ENCODE peak calls at places on chromosomes 2 and 18, in four cellular contexts. One of them, this sample, is unnamed.

GRCh38 chr2:181430406-181431199 is 26.6 kb upstream of the ITGA4 start:
- DNase-seq in right cardiac atrium: no peak
- DNase-seq in psoas muscle: no peak
- DNase-seq in left ventricle myocardium inferior: no peak
- DNase-seq in this sample: no peak

GRCh38 chr2:145777297-145777696 is 1257.4 kb upstream of the ZEB2 start:
- DNase-seq in right cardiac atrium: no peak
- DNase-seq in psoas muscle: no peak
- DNase-seq in left ventricle myocardium inferior: no peak
- DNase-seq in this sample: no peak

GRCh38 chr2:29606105-29606871 is 315.1 kb downstream of the ALK start:
- DNase-seq in right cardiac atrium: no peak
- DNase-seq in psoas muscle: no peak
- DNase-seq in left ventricle myocardium inferior: no peak
- DNase-seq in this sample: no peak

GRCh38 chr18:35490894-35491688 is 6.7 kb downstream of the INO80C start:
- DNase-seq in right cardiac atrium: no peak
- DNase-seq in psoas muscle: no peak
- DNase-seq in left ventricle myocardium inferior: no peak
- DNase-seq in this sample: no peak

GRCh38 chr2:170512271-170512670 is 202.9 kb upstream of the SP5 start:
- DNase-seq in right cardiac atrium: no peak
- DNase-seq in psoas muscle: no peak
- DNase-seq in left ventricle myocardium inferior: no peak
- DNase-seq in this sample: no peak

GRCh38 chr18:42330296-42330695 is 375.3 kb downstream of the PIK3C3 start:
- DNase-seq in right cardiac atrium: no peak
- DNase-seq in psoas muscle: no peak
- DNase-seq in left ventricle myocardium inferior: no peak
- DNase-seq in this sample: no peak

GRCh38 chr18:7598167-7599062 is 31.3 kb downstream of the PTPRM start:
- DNase-seq in right cardiac atrium: no peak
- DNase-seq in psoas muscle: no peak
- DNase-seq in left ventricle myocardium inferior: no peak
- DNase-seq in this sample: no peak

GRCh38 chr2:222944552-222944951 is 83.7 kb downstream of the ACSL3 start:
- DNase-seq in right cardiac atrium: no peak
- DNase-seq in psoas muscle: no peak
- DNase-seq in left ventricle myocardium inferior: no peak
- DNase-seq in this sample: no peak

GRCh38 chr2:217785544-217786045 is 217.2 kb downstream of the TNS1 start:
- DNase-seq in right cardiac atrium: peak
- DNase-seq in psoas muscle: peak
- DNase-seq in left ventricle myocardium inferior: peak
- DNase-seq in this sample: peak

GRCh38 chr2:214671330-214671850 is 138.1 kb downstream of the BARD1 start:
- DNase-seq in right cardiac atrium: no peak
- DNase-seq in psoas muscle: no peak
- DNase-seq in left ventricle myocardium inferior: no peak
- DNase-seq in this sample: no peak

GRCh38 chr2:231348173-231348572 is 47.3 kb upstream of the B3GNT7 start:
- DNase-seq in right cardiac atrium: no peak
- DNase-seq in psoas muscle: no peak
- DNase-seq in left ventricle myocardium inferior: no peak
- DNase-seq in this sample: no peak

GRCh38 chr2:100893753-100894530 is 74.0 kb downstream of the NPAS2 start:
- DNase-seq in right cardiac atrium: no peak
- DNase-seq in psoas muscle: no peak
- DNase-seq in left ventricle myocardium inferior: no peak
- DNase-seq in this sample: no peak

GRCh38 chr18:46155652-46156051 is 51.5 kb downstream of the HAUS1 start:
- DNase-seq in right cardiac atrium: no peak
- DNase-seq in psoas muscle: no peak
- DNase-seq in left ventricle myocardium inferior: no peak
- DNase-seq in this sample: no peak

GRCh38 chr2:104658149-104658839 is 195.6 kb upstream of the POU3F3 start:
- DNase-seq in right cardiac atrium: peak
- DNase-seq in psoas muscle: peak
- DNase-seq in left ventricle myocardium inferior: peak
- DNase-seq in this sample: peak

GRCh38 chr2:16617282-16618266 is 48.1 kb downstream of the CYRIA start:
- DNase-seq in right cardiac atrium: peak
- DNase-seq in psoas muscle: no peak
- DNase-seq in left ventricle myocardium inferior: no peak
- DNase-seq in this sample: no peak

GRCh38 chr2:72300147-72300684 is 152.6 kb upstream of the CYP26B1 start:
- DNase-seq in right cardiac atrium: no peak
- DNase-seq in psoas muscle: no peak
- DNase-seq in left ventricle myocardium inferior: no peak
- DNase-seq in this sample: no peak

GRCh38 chr2:150686391-150686790 is 198.9 kb upstream of the RND3 start:
- DNase-seq in right cardiac atrium: no peak
- DNase-seq in psoas muscle: no peak
- DNase-seq in left ventricle myocardium inferior: no peak
- DNase-seq in this sample: no peak

GRCh38 chr2:112021781-112022231 is 33.3 kb upstream of the TMEM87B start:
- DNase-seq in right cardiac atrium: no peak
- DNase-seq in psoas muscle: no peak
- DNase-seq in left ventricle myocardium inferior: no peak
- DNase-seq in this sample: no peak

GRCh38 chr18:47150824-47151366 is 595 bp upstream of the HDHD2 start:
- DNase-seq in right cardiac atrium: no peak
- DNase-seq in psoas muscle: no peak
- DNase-seq in left ventricle myocardium inferior: no peak
- DNase-seq in this sample: no peak

GRCh38 chr2:219442206-219443015 is 7.8 kb downstream of the SPEG start:
- DNase-seq in right cardiac atrium: peak
- DNase-seq in psoas muscle: peak
- DNase-seq in left ventricle myocardium inferior: no peak
- DNase-seq in this sample: no peak

GRCh38 chr2:179274749-179275148 is 10.1 kb upstream of the SESTD1 start:
- DNase-seq in right cardiac atrium: no peak
- DNase-seq in psoas muscle: no peak
- DNase-seq in left ventricle myocardium inferior: no peak
- DNase-seq in this sample: no peak

GRCh38 chr18:14971461-14972185 is 223.7 kb downstream of the ANKRD30B start:
- DNase-seq in right cardiac atrium: no peak
- DNase-seq in psoas muscle: no peak
- DNase-seq in left ventricle myocardium inferior: no peak
- DNase-seq in this sample: no peak

GRCh38 chr18:31064130-31064529 is 21.6 kb upstream of the DSC3 start:
- DNase-seq in right cardiac atrium: no peak
- DNase-seq in psoas muscle: no peak
- DNase-seq in left ventricle myocardium inferior: no peak
- DNase-seq in this sample: no peak

GRCh38 chr18:6627621-6628020 is 101.9 kb upstream of the ARHGAP28 start:
- DNase-seq in right cardiac atrium: no peak
- DNase-seq in psoas muscle: no peak
- DNase-seq in left ventricle myocardium inferior: no peak
- DNase-seq in this sample: no peak

DNA sequence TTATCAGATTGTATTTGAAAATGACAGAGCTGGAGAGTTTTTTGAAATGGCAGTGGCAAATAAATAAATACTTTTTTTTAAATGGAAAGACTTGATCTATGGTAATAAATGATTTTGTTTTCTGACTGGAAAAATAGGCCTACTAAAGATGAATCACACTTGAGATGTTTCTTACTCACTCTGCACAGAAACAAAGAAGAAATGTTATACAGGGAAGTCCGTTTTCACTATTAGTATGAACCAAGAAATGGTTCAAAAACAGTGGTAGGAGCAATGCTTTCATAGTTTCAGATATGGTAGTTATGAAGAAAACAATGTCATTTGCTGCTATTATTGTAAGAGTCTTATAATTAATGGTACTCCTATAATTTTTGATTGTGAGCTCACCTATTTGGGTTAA is 30.9 kb downstream of the CD28 start:
- DNase-seq in right cardiac atrium: no peak
- DNase-seq in psoas muscle: no peak
- DNase-seq in left ventricle myocardium inferior: no peak
- DNase-seq in this sample: no peak
- H3K4me3 ChIP-seq in right cardiac atrium: no peak
- H3K4me3 ChIP-seq in psoas muscle: no peak
- H3K4me3 ChIP-seq in left ventricle myocardium inferior: no peak
- H3K4me3 ChIP-seq in this sample: no peak

GRCh38 chr2:27081984-27082772 is 3.8 kb downstream of the EMILIN1 start:
- DNase-seq in right cardiac atrium: peak
- DNase-seq in psoas muscle: peak
- DNase-seq in left ventricle myocardium inferior: no peak
- DNase-seq in this sample: no peak
- H3K27ac ChIP-seq in right cardiac atrium: no peak
- H3K27ac ChIP-seq in psoas muscle: peak
- H3K27ac ChIP-seq in left ventricle myocardium inferior: peak
- H3K27ac ChIP-seq in this sample: peak

GRCh38 chr2:118843492-118844132 is 3.8 kb downstream of the EN1 start:
- DNase-seq in right cardiac atrium: no peak
- DNase-seq in psoas muscle: no peak
- DNase-seq in left ventricle myocardium inferior: no peak
- DNase-seq in this sample: no peak

GRCh38 chr2:118841450-118841827 is 6.0 kb downstream of the EN1 start:
- DNase-seq in right cardiac atrium: no peak
- DNase-seq in psoas muscle: no peak
- DNase-seq in left ventricle myocardium inferior: no peak
- DNase-seq in this sample: no peak

GRCh38 chr2:118844261-118845004 is 3.0 kb downstream of the EN1 start:
- DNase-seq in right cardiac atrium: no peak
- DNase-seq in psoas muscle: no peak
- DNase-seq in left ventricle myocardium inferior: no peak
- DNase-seq in this sample: no peak

GRCh38 chr2:118842687-118843491 is 4.6 kb downstream of the EN1 start:
- DNase-seq in right cardiac atrium: no peak
- DNase-seq in psoas muscle: no peak
- DNase-seq in left ventricle myocardium inferior: no peak
- DNase-seq in this sample: no peak

DNA sequence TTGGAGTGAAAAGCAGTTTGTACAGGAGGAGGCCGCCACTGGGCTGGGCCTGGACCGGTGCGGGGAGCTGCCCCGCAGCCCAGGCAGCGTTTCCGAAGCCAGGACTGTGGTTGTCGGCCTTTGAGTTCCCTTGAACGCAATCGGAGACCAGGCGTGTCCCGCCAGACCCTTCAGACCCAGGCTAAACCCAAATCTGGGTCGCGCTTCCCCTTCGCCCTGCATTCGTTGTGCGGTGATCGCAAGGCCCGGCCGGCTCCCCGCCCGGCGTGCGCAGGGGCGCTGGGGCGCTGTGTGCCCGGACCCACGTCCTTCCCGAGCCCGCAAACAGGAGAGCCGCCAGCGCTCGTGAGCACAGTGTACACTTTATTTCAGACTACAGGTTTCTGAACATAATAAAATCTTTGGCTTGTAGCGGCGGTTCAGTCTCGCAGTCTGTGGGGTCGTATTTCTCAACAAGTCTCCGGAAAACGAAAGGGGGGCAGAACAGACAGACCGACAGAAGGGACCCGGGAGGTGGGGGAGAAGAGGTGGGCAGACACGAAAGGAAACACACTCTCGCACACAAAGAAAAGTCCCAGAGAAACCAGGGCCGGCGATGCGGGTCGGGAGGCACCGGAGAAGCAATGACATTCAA is 5.5 kb downstream of the EN1 start:
- DNase-seq in right cardiac atrium: no peak
- DNase-seq in psoas muscle: no peak
- DNase-seq in left ventricle myocardium inferior: no peak
- DNase-seq in this sample: no peak
- H3K4me3 ChIP-seq in right cardiac atrium: peak
- H3K4me3 ChIP-seq in psoas muscle: peak
- H3K4me3 ChIP-seq in left ventricle myocardium inferior: peak
- H3K4me3 ChIP-seq in this sample: peak

GRCh38 chr2:240912878-240913809 is 7.0 kb downstream of the CROCC2 start:
- DNase-seq in right cardiac atrium: no peak
- DNase-seq in psoas muscle: no peak
- DNase-seq in left ventricle myocardium inferior: no peak
- DNase-seq in this sample: no peak
- H3K27ac ChIP-seq in right cardiac atrium: no peak
- H3K27ac ChIP-seq in psoas muscle: no peak
- H3K27ac ChIP-seq in left ventricle myocardium inferior: peak
- H3K27ac ChIP-seq in this sample: no peak

DNA sequence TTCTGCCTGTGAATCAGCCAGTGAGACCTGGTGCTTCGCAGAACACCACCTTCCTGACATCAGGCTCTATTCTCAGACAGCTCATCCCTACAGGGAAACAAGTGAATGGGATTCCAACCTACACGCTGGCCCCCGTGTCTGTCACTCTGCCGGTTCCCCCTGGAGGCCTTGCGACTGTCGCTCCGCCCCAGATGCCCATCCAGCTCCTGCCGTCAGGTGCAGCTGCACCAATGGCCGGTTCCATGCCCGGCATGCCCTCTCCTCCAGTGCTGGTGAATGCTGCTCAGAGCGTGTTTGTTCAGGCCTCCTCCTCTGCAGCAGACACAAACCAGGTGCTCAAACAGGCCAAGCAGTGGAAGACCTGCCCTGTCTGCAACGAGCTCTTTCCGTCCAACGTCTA is 28.1 kb downstream of the ADNP2 start:
- DNase-seq in right cardiac atrium: no peak
- DNase-seq in psoas muscle: no peak
- DNase-seq in left ventricle myocardium inferior: no peak
- DNase-seq in this sample: no peak
- H3K4me3 ChIP-seq in right cardiac atrium: no peak
- H3K4me3 ChIP-seq in psoas muscle: no peak
- H3K4me3 ChIP-seq in left ventricle myocardium inferior: no peak
- H3K4me3 ChIP-seq in this sample: no peak

GRCh38 chr2:70676301-70677035 is 91.5 kb downstream of the ADD2 start:
- DNase-seq in right cardiac atrium: no peak
- DNase-seq in psoas muscle: no peak
- DNase-seq in left ventricle myocardium inferior: no peak
- DNase-seq in this sample: no peak

GRCh38 chr2:70675862-70676261 is 92.1 kb downstream of the ADD2 start:
- DNase-seq in right cardiac atrium: no peak
- DNase-seq in psoas muscle: no peak
- DNase-seq in left ventricle myocardium inferior: no peak
- DNase-seq in this sample: no peak

GRCh38 chr2:70680735-70681134 is 87.3 kb downstream of the ADD2 start:
- DNase-seq in right cardiac atrium: no peak
- DNase-seq in psoas muscle: no peak
- DNase-seq in left ventricle myocardium inferior: no peak
- DNase-seq in this sample: no peak

GRCh38 chr2:70678576-70679143 is 89.3 kb downstream of the ADD2 start:
- DNase-seq in right cardiac atrium: no peak
- DNase-seq in psoas muscle: no peak
- DNase-seq in left ventricle myocardium inferior: no peak
- DNase-seq in this sample: no peak

DNA sequence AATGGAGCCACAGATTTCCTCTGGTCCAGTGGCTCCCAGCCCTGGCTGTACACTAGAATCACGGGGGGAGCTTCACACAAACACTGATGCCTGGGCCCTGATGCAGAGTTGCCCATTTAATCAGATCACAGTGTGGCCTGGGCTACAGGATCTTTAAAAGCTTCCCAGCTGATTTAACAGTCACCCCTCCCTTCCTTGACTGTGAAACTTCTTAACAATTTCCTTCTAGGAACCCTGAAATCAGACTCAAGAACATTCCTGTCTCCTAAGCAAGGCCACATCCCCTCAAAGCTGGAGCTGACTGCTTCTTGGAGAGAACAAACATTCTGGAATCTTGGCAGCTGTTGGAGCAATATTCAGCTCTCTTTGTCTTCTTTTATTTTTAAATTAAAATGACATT is 88.8 kb downstream of the ADD2 start:
- DNase-seq in right cardiac atrium: no peak
- DNase-seq in psoas muscle: no peak
- DNase-seq in left ventricle myocardium inferior: no peak
- DNase-seq in this sample: no peak
- H3K27ac ChIP-seq in right cardiac atrium: no peak
- H3K27ac ChIP-seq in psoas muscle: no peak
- H3K27ac ChIP-seq in left ventricle myocardium inferior: peak
- H3K27ac ChIP-seq in this sample: no peak

This sample was measured in tibial nerve.